ENCODE peak calls at places on chromosomes 16 and 17, in six cellular contexts. J, V, C, P, F and Z are unnamed samples.

GRCh38 chr17:43892672-43892975 is 14.7 kb downstream of the MPP2 start:
- DNase-seq in C (no peak), V (no peak), J (no peak), P (no peak), F (no peak), Z (no peak)

GRCh38 chr17:47879028-47879585 is 16.9 kb upstream of the SP2 start:
- DNase-seq in V (no peak), C (no peak), P (no peak), F (no peak), J (peak), Z (peak)

GRCh38 chr17:69302682-69303081 is 24.3 kb downstream of the ABCA5 start:
- DNase-seq in P (no peak), V (no peak), F (no peak), J (no peak), C (no peak), Z (no peak)

GRCh38 chr17:6172642-6173330 is 102.6 kb downstream of the WSCD1 start:
- DNase-seq in V (no peak), P (no peak), C (no peak), J (no peak), F (no peak), Z (no peak)

GRCh38 chr17:80377798-80378197 is 37.2 kb upstream of the ENDOV start:
- DNase-seq in F (no peak), C (no peak), J (no peak), V (no peak), P (no peak), Z (no peak)

GRCh38 chr16:69532761-69533459 is 32.9 kb upstream of the NFAT5 start:
- DNase-seq in P (no peak), C (no peak), J (peak), F (no peak), V (peak), Z (no peak)

GRCh38 chr16:59510008-59510424 is 775.9 kb upstream of the GOT2 start:
- DNase-seq in F (no peak), P (no peak), C (no peak), V (peak), J (no peak), Z (no peak)

GRCh38 chr16:50945136-50945535 is 203.2 kb downstream of the CYLD start:
- DNase-seq in J (no peak), F (no peak), P (no peak), V (no peak), C (no peak), Z (no peak)

GRCh38 chr17:50519141-50519834 is 11.0 kb downstream of the MYCBPAP start:
- DNase-seq in V (no peak), F (no peak), P (no peak), J (no peak), C (no peak), Z (no peak)

GRCh38 chr16:56364865-56365264 is 60.5 kb downstream of the AMFR start:
- DNase-seq in P (no peak), F (no peak), C (no peak), V (no peak), J (no peak), Z (no peak)

GRCh38 chr17:44122825-44123355 is 551 bp downstream of the HDAC5 start:
- DNase-seq in V (no peak), P (no peak), F (no peak), J (no peak), C (no peak), Z (no peak)

DNA sequence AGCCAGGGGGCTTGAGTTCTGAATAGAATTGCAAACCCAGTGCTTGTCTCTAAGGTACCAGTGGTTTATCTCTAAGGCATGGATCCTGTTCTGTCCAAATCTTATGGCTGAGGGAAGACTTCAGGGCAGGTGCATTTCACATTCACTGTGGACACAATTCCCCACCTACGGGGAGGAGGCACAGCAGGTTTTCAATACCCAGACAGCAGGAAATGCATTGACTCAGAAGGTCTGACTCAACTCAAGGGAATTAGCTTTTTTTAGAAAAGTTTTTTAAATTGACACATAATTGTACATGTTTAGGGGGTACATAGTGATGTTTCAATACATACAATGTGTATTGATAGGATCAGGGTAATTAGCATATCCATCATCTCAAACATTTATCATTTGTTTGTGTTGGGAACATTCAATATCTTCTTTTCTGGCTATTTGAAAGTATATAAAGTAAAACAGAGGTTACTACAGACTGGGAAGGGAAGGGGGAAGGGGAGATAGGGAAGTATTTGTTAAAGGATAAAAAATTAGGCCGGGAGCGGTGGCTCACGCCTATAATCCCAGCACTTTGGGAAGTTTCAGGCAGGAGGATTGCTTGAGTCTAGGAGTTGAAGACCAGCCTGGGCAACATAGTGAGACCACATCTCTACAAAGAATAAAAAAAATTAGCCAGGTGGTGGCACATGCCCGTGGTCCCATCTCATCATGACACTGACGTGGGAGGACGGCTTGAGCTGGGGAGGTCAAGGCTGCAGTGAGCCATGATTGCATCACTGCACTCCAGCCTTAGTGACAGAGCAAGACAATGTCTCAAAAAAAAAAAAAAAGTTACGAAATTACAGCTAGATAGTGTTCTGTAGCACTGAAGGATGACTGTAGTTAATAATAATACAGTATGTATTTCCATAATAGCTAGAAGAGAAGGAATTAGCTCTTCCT is 54.9 kb downstream of the RGS9 start:
- DNase-seq in C (no peak), F (no peak), V (peak), P (peak), J (no peak), Z (peak)
- TF ChIP-seq USF2 in C (no peak), F (no peak), V (no peak), P (no peak), J (no peak), Z (no peak)

DNA sequence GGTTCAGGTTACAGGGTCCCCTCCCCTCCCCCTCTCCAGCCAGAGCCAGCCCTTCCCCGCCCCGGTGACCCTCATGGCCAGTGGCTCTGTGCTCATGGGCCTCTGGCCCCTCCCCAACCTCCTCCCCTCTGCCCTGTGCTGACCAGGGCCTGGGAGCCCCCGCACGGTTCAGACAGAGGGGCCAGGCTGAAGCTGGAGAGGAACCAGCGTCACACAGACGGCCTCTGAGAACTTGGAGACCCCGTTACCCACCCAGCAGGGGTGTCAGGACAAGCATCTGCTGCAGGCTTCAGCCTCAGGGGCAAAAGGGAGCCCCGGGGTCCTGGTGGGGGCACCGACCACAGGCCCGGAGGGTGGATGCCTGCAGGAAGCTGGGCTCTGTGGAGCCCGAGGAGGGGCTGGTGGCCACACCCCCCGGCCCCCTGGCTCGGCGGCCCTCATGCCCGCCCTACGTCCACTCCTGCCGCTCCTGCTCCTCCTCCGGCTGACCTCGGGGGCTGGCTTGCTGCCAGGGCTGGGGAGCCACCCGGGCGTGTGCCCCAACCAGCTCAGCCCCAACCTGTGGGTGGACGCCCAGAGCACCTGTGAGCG is at the start of gene WFIKKN1:
- DNase-seq in P (peak), C (no peak), F (no peak), J (peak), V (no peak), Z (no peak)
- TF ChIP-seq POLR2A in P (peak), C (no peak), F (no peak), J (peak), V (no peak), Z (no peak)

GRCh38 chr17:53191878-53192277 is 630.8 kb upstream of the KIF2B start:
- DNase-seq in J (no peak), F (no peak), P (no peak), C (no peak), V (no peak), Z (no peak)
- TF ChIP-seq USF2 in J (no peak), F (no peak), P (no peak), C (no peak), V (no peak), Z (no peak)

DNA sequence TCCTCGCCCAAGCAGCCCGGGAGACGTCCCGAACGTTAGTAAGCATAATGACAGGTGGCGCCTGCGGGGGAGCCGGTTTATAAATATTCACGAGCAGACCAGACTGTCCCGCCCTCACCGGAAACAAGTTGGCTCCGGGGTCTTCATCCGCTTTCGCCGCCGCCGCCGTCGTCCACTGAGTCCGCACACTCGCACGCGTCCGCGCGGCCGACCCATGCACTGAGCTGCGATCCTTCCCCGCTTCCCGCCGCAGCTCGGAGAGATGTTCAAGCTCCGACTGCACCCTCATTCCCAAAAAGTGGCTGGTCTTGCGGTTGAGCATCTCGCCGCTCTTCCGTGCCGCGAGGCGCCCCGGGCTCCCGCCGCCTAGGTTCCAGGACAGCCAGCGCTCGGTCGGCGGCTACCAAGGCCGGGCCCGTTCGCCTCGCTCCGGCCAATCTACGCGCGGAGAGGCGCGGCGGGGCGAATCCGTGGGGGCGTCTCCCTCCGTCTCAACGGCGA is 385 bp downstream of the CFAP119 start:
- DNase-seq in C (no peak), F (no peak), P (no peak), V (no peak), J (peak), Z (peak)
- TF ChIP-seq POLR2A in C (no peak), F (no peak), P (no peak), V (no peak), J (peak), Z (peak)

DNA sequence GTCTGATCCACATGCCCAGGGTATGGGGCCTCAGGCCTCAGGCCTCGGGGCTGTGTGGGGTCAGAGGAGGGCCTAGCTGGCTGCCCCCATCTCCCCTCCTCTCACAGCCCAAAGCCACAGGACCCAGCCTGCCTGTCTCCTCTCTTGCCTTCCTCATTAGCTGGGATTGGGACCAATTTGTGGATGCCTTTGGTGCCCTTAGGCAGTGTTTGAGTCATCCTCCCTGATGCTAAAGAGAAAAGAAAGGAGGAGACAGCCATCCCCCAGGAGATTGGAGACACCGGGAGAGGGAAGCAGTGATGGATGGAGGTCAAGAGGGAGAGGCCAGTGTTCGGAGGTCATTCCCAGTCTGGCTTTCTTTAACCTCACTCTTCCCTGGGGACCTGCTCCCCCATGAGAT is 23.3 kb upstream of the NOG start:
- DNase-seq in V (no peak), F (no peak), P (no peak), C (no peak), J (no peak), Z (no peak)
- TF ChIP-seq USF2 in V (no peak), F (no peak), P (no peak), C (no peak), J (no peak), Z (no peak)

DNA sequence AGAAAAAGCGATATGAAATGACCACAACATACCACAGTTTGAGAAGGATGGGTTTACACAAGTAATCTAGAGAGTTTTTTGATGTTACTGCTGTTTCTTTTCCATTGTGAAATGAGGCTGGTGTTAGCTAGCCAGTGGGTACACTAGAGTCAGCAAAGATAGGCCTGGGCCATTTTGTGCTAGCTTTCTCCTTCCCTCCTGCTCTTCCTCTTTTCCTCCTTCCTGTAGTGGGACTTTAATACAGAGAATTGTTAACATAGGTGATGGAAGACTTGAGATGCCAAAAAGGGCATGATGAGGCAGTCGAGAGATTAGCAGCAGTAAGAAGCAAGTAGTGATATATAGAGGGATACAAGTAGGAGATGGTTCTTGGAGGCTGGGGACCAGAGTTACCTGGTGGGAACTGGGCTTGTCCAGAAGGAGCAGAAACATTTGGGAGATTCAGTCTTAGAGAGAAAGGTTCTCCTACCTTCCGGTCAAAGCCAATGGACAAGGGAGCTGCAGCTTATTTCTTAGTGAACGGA is 7.7 kb downstream of the NSRP1 start:
- DNase-seq in V (no peak), F (no peak), J (no peak), C (no peak), P (no peak), Z (no peak)
- TF ChIP-seq POLR2A in V (no peak), F (no peak), J (no peak), C (no peak), P (no peak), Z (no peak)